ENCODE peak calls at places on chromosome 19, in ten cellular contexts. F is non-pigmented ciliary epithelial cell, G is left cardiac atrium, D is WTC11, N is cerebellar cortex, T is AG09309, U is T-helper 2 cell, J is substantia nigra, A is NCI-H1105, W is PC-3. V is an unnamed sample.

GRCh38 chr19:46383846-46384245 is 29.5 kb downstream of the CCDC8 start:
- DNase-seq in F (no peak), G (no peak), D (no peak), N (no peak), T (no peak), U (no peak), J (no peak), A (no peak), W (no peak), V (no peak)

GRCh38 chr19:10712754-10713153 is 5.1 kb upstream of the DNM2 start:
- DNase-seq in F (no peak), G (no peak), D (no peak), N (no peak), T (no peak), U (no peak), J (no peak), A (no peak), W (no peak), V (no peak)

GRCh38 chr19:41355035-41355434 is 1.3 kb upstream of the TGFB1 start:
- DNase-seq in F (no peak), G (no peak), D (no peak), N (no peak), T (no peak), U (no peak), J (no peak), A (no peak), W (no peak), V (no peak)

GRCh38 chr19:45716314-45717130 is 14.2 kb downstream of the FBXO46 start:
- DNase-seq in F (no peak), G (no peak), D (no peak), N (peak), T (no peak), U (no peak), J (no peak), A (peak), W (peak), V (no peak)

GRCh38 chr19:1863638-1864479 is 480 bp upstream of the KLF16 start:
- DNase-seq in F (peak), G (peak), D (peak), N (peak), T (peak), U (peak), J (peak), A (peak), W (peak), V (peak)

GRCh38 chr19:7159105-7159933 is 89.8 kb downstream of the ZNF557 start:
- DNase-seq in F (peak), G (peak), D (no peak), N (peak), T (no peak), U (no peak), J (no peak), A (no peak), W (no peak), V (no peak)

GRCh38 chr19:12075538-12076139 is 11.1 kb downstream of the ZNF844 start:
- DNase-seq in F (no peak), G (no peak), D (no peak), N (no peak), T (no peak), U (no peak), J (no peak), A (no peak), W (no peak), V (no peak)

GRCh38 chr19:55146078-55146647 is 2.8 kb downstream of the TNNT1 start:
- DNase-seq in F (no peak), G (no peak), D (peak), N (no peak), T (no peak), U (no peak), J (no peak), A (peak), W (peak), V (no peak)

GRCh38 chr19:18185538-18185937 is 7.5 kb upstream of the MPV17L2 start:
- DNase-seq in F (no peak), G (no peak), D (no peak), N (no peak), T (no peak), U (no peak), J (no peak), A (no peak), W (no peak), V (no peak)

V was measured in naive B cell.